ENCODE peak calls at places on chromosomes 13 and 19, in ten cellular contexts. R, Q, D, E, O, P, U, F, S and L are unnamed samples.

GRCh38 chr13:50161052-50161451 is 145.8 kb downstream of the KCNRG start:
- DNase-seq in U (peak; percentile 37), P (no peak), R (peak; percentile 69), S (no peak), F (no peak), O (no peak), Q (no peak), E (peak; percentile 74), D (no peak), L (no peak)

GRCh38 chr13:85562282-85562681 is 236.9 kb downstream of the SLITRK6 start:
- DNase-seq in S (no peak), Q (no peak), F (no peak), R (no peak), O (no peak), E (no peak), D (no peak), P (no peak), U (no peak), L (no peak)

GRCh38 chr19:722553-723101 is 13.9 kb downstream of the PALM start:
- DNase-seq in O (no peak), E (no peak), D (no peak), F (no peak), Q (no peak), U (no peak), S (no peak), R (no peak), P (no peak), L (no peak)

GRCh38 chr13:27379694-27380596 is 44.5 kb upstream of the GTF3A start:
- DNase-seq in S (peak; percentile 85), R (peak; percentile 62), P (peak; percentile 86), D (no peak), F (peak; percentile 67), U (peak; percentile 23), E (peak; percentile 54), O (peak; percentile 67), Q (peak; percentile 25), L (peak; percentile 74)

GRCh38 chr19:18300930-18301717 is 19.7 kb upstream of the JUND start:
- DNase-seq in P (no peak), E (peak; percentile 54), F (peak; percentile 88), S (no peak), U (peak; percentile 78), Q (peak; percentile 83), D (no peak), R (peak; percentile 52), O (no peak), L (no peak)

GRCh38 chr13:98944336-98944735 is 33.5 kb downstream of the DOCK9 start:
- DNase-seq in S (no peak), R (no peak), D (no peak), Q (no peak), O (no peak), U (no peak), P (no peak), F (no peak), E (no peak), L (no peak)

GRCh38 chr19:35592226-35592625 is 6.3 kb downstream of the PMIS2 start:
- DNase-seq in F (peak; percentile 82), U (peak; percentile 18), Q (no peak), D (no peak), P (peak; percentile 19), S (peak; percentile 40), R (peak; percentile 71), O (no peak), E (peak; percentile 72), L (no peak)

GRCh38 chr13:89950225-89950624 is 1397.3 kb upstream of the MIR17HG start:
- DNase-seq in R (no peak), S (no peak), E (no peak), O (no peak), D (no peak), U (no peak), P (no peak), Q (no peak), F (no peak), L (no peak)

GRCh38 chr13:90400372-90400771 is 947.1 kb upstream of the MIR17HG start:
- DNase-seq in U (no peak), Q (no peak), R (no peak), S (no peak), F (no peak), P (no peak), O (no peak), E (no peak), D (no peak), L (no peak)

DNA sequence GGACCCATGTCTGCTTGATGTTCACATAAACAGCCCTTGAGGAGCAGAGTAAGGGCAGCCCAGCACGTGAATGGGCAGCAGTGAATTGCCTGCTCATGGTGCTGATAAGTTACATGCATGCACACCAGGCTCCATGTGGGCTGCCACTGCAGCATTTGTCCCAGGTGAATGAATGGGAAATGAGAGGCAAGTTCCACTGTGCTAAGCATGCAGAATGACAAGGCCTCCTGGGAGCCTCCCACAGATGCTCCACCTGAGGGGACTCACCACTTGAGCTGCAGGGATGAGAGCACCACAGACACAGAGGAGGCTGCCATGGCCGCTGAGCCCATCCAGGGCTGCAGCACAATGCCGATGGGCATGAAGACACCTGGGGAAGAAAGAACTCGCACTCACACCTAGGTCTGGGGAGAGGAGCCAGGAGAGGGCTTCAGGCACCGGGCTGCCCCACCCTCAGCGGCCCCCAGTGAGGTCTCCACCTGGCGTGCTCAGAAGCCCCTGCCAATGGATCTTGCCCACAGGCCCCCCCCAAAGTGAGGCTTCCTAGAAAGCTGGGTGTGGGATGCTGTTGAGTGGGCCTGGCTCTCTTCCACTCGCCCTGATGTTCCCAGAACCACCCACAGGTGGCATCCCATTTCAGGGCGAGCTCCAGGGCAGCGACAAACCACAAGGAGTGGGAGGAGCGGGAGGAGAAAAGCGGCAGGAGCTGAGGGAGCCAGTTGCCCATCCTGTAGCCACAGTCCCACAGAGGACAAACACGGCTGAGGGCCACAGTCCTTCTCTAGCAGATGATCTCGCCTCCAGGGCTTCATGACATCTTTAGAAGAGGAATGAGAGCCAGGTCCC is 73.8 kb downstream of the CCDC70 start:
- DNase-seq in R (peak; percentile 20), Q (no peak), S (peak; percentile 63), D (no peak), F (peak; percentile 29), E (peak; percentile 9), U (no peak), O (no peak), P (no peak), L (peak; percentile 20)
- TF ChIP-seq CTCF in R (peak; percentile 30), Q (no peak), S (no peak), D (no peak), F (peak; percentile 17), E (peak; percentile 42), U (no peak), O (peak; percentile 43), P (no peak), L (peak; percentile 63)

GRCh38 chr19:47511128-47511517 is 3.7 kb downstream of the NAPA start:
- DNase-seq in R (peak; percentile 52), S (no peak), D (no peak), E (no peak), F (no peak), P (no peak), Q (peak; percentile 82), O (no peak), U (no peak), L (no peak)
- TF ChIP-seq CTCF in R (no peak), S (no peak), D (no peak), E (no peak), F (no peak), P (no peak), Q (no peak), O (no peak), U (no peak), L (no peak)

DNA sequence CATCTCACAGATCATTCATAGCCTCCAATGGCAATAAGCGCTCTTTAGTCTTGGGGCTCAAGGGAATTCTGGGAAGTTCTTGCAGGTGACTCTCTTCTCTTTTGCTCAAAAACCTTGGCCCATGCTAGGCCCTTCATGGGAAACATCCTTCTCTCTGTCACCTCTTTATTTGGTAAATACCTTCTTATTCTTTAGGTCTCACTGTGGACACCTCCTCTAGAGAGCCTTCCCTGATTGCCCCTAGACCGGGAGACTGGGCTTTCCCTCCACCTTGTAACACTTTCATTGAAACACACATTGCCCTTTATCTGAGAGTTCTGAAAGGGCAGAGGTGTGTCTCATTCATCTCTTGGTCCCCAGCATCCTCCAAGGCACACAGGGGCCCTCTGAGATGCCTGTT is 1.9 kb downstream of the C19orf81 start:
- DNase-seq in E (no peak), D (no peak), U (no peak), P (no peak), S (no peak), R (no peak), Q (no peak), O (no peak), F (no peak), L (no peak)
- TF ChIP-seq CTCF in E (no peak), D (no peak), U (no peak), P (no peak), S (no peak), R (no peak), Q (no peak), O (no peak), F (no peak), L (no peak)

GRCh38 chr13:43516401-43516826 is 270.4 kb downstream of the ENOX1 start:
- DNase-seq in P (no peak), E (peak; percentile 73), S (no peak), R (peak; percentile 90), D (no peak), Q (peak; percentile 42), F (no peak), U (peak; percentile 52), O (no peak), L (no peak)
- TF ChIP-seq CTCF in P (no peak), E (peak; percentile 3), S (no peak), R (peak; percentile 11), D (no peak), Q (peak; percentile 14), F (no peak), U (no peak), O (no peak), L (no peak)